ENCODE peak calls at places on chromosome 12, in six cellular contexts. M is psoas muscle, L is heart right ventricle, K is spleen, N is body of pancreas, W is A549. D is an unnamed sample.

GRCh38 chr12:7915911-7916403 is 20.0 kb downstream of the SLC2A3 start:
- DNase-seq in W (no peak), N (no peak), K (no peak), M (no peak), L (no peak), D (no peak)

GRCh38 chr12:88310069-88310468 is 168.0 kb downstream of the TMTC3 start:
- DNase-seq in M (no peak), N (no peak), K (no peak), L (no peak), W (no peak), D (no peak)

GRCh38 chr12:132151145-132151765 is 7.0 kb downstream of the NOC4L start:
- DNase-seq in K (no peak), L (peak), M (peak), W (no peak), N (no peak), D (no peak)

GRCh38 chr12:27781680-27782079 is 1.6 kb upstream of the MANSC4 start:
- DNase-seq in N (no peak), L (no peak), K (no peak), M (no peak), W (no peak), D (no peak)

GRCh38 chr12:127655691-127656090 is 611.3 kb upstream of the TMEM132C start:
- DNase-seq in W (no peak), M (no peak), N (no peak), K (no peak), L (no peak), D (peak)

GRCh38 chr12:28506271-28506670 is 316.0 kb downstream of the CCDC91 start:
- DNase-seq in L (no peak), W (no peak), M (no peak), K (no peak), N (no peak), D (no peak)

GRCh38 chr12:95739561-95740313 is 50.8 kb downstream of the NTN4 start:
- DNase-seq in K (peak), N (peak), M (peak), L (peak), W (no peak), D (no peak)

GRCh38 chr12:24920141-24920540 is 28.8 kb downstream of the BCAT1 start:
- DNase-seq in N (no peak), L (no peak), K (no peak), W (no peak), M (no peak), D (no peak)

GRCh38 chr12:45205165-45205825 is 10.6 kb upstream of the ANO6 start:
- DNase-seq in N (no peak), M (no peak), K (no peak), W (no peak), L (no peak), D (no peak)

GRCh38 chr12:51938744-51939143 is 12.8 kb upstream of the ACVR1B start:
- DNase-seq in L (no peak), K (no peak), W (no peak), N (no peak), M (no peak), D (no peak)

GRCh38 chr12:7716391-7716790 is 5.2 kb downstream of the DPPA3 start:
- DNase-seq in K (no peak), W (peak), N (no peak), M (no peak), L (no peak), D (no peak)

GRCh38 chr12:12008931-12009611 is 61.7 kb upstream of the BCL2L14 start:
- DNase-seq in W (no peak), N (no peak), M (no peak), L (no peak), K (no peak), D (no peak)

GRCh38 chr12:92745874-92746553 is 43.2 kb downstream of the PLEKHG7 start:
- DNase-seq in K (no peak), W (peak), L (peak), M (peak), N (peak), D (peak)

GRCh38 chr12:106255493-106255892 is 7.7 kb upstream of the CKAP4 start:
- DNase-seq in M (no peak), K (no peak), W (no peak), L (no peak), N (no peak), D (no peak)

GRCh38 chr12:132151766-132152410 is 7.6 kb downstream of the NOC4L start:
- DNase-seq in K (peak), W (no peak), M (peak), L (peak), N (no peak), D (no peak)

GRCh38 chr12:104524026-104524425 is 67.3 kb downstream of the CHST11 start:
- DNase-seq in K (no peak), L (no peak), W (no peak), N (no peak), M (no peak), D (no peak)

GRCh38 chr12:28939427-28939826 is 209.7 kb upstream of the FAR2 start:
- DNase-seq in W (no peak), K (no peak), N (no peak), M (no peak), L (no peak), D (no peak)

GRCh38 chr12:29012673-29013072 is 136.4 kb upstream of the FAR2 start:
- DNase-seq in K (no peak), M (no peak), W (no peak), L (no peak), N (no peak), D (no peak)

GRCh38 chr12:13559318-13559978 is 362.9 kb downstream of the EMP1 start:
- DNase-seq in W (no peak), M (no peak), N (peak), K (no peak), L (no peak), D (no peak)

GRCh38 chr12:128872303-128872702 is 19.0 kb downstream of the GLT1D1 start:
- DNase-seq in M (no peak), N (no peak), K (no peak), L (no peak), W (no peak), D (no peak)

GRCh38 chr12:23139026-23139425 is 514.1 kb downstream of the ETNK1 start:
- DNase-seq in L (no peak), N (no peak), W (no peak), K (no peak), M (no peak), D (no peak)

GRCh38 chr12:108911915-108912314 is 32.0 kb downstream of the DAO start:
- DNase-seq in W (no peak), N (no peak), L (no peak), M (no peak), K (no peak), D (no peak)

GRCh38 chr12:132172619-132173018 is 28.4 kb downstream of the NOC4L start:
- DNase-seq in K (peak), M (no peak), N (no peak), W (no peak), L (peak), D (no peak)

GRCh38 chr12:117857632-117858274 is 111.0 kb downstream of the KSR2 start:
- DNase-seq in M (no peak), L (no peak), W (peak), N (peak), K (no peak), D (no peak)

GRCh38 chr12:34402899-34403705 is 380.8 kb downstream of the ALG10 start:
- DNase-seq in M (peak), W (no peak), L (peak), N (peak), K (peak), D (no peak)

GRCh38 chr12:59472273-59472672 is 123.6 kb upstream of the SLC16A7 start:
- DNase-seq in W (no peak), K (no peak), N (no peak), L (no peak), M (no peak), D (no peak)

GRCh38 chr12:31118347-31118830 is 44.7 kb downstream of the DDX11 start:
- DNase-seq in M (no peak), N (no peak), L (no peak), W (peak), K (peak), D (no peak)

GRCh38 chr12:67469666-67470065 is 178.9 kb upstream of the DYRK2 start:
- DNase-seq in L (no peak), K (no peak), M (no peak), W (no peak), N (no peak), D (no peak)

GRCh38 chr12:82705774-82706173 is 19.1 kb downstream of the TMTC2 start:
- DNase-seq in N (no peak), W (no peak), K (no peak), L (no peak), M (no peak), D (no peak)

GRCh38 chr12:48978291-48978740 is at the start of gene WNT1:
- DNase-seq in N (peak), K (no peak), M (no peak), W (no peak), L (no peak), D (no peak)

GRCh38 chr12:109959411-109960093 is 36.6 kb downstream of the GIT2 start:
- DNase-seq in W (no peak), N (no peak), M (no peak), L (no peak), K (no peak), D (no peak)

GRCh38 chr12:82461393-82461792 is 103.1 kb downstream of the METTL25 start:
- DNase-seq in L (no peak), W (peak), M (no peak), K (no peak), N (no peak), D (no peak)

GRCh38 chr12:122834229-122834920 is 882 bp upstream of the HIP1R start:
- DNase-seq in N (peak), M (no peak), L (peak), K (peak), W (peak), D (no peak)

GRCh38 chr12:101027200-101027599 is 182.8 kb downstream of the SLC5A8 start:
- DNase-seq in M (no peak), N (no peak), W (no peak), K (no peak), L (no peak), D (no peak)

GRCh38 chr12:69583203-69583602 is 2.1 kb upstream of the CCT2 start:
- DNase-seq in M (no peak), W (no peak), L (no peak), K (no peak), N (no peak), D (no peak)

GRCh38 chr12:76878045-76878898 is 547 bp downstream of the CSRP2 start:
- DNase-seq in W (peak), M (peak), K (no peak), L (peak), N (peak), D (no peak)

GRCh38 chr12:45509621-45510020 is 219.9 kb upstream of the ARID2 start:
- DNase-seq in N (no peak), K (no peak), W (no peak), L (no peak), M (no peak), D (no peak)

GRCh38 chr12:22313276-22313995 is 21.1 kb downstream of the ST8SIA1 start:
- DNase-seq in W (no peak), K (no peak), M (no peak), N (no peak), L (no peak), D (no peak)

DNA sequence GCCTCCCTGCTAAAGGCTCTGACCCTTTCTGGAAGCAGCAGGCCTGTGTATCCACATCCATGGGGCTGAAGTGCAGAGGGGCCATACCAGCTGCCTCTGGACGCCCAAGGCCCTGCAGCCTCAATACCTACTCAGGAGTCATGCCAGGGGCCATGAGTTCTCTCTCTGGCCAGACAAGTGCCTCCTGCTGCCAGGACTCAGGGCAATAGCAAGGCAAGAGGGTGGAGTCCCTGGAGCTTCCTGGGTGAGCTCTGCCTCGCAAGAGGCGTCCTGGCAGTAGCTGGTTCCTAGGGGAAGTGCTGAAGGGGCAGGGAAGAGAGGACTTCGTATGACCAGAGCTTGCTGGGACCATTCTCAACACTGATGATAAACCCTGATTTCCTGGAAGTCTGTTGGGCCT is 10.9 kb upstream of the ENDOU start:
- DNase-seq in K (no peak), L (no peak), M (no peak), W (no peak), N (no peak), D (no peak)
- H3K27ac ChIP-seq in K (peak), L (peak), M (peak), W (no peak), N (peak), D (peak)

DNA sequence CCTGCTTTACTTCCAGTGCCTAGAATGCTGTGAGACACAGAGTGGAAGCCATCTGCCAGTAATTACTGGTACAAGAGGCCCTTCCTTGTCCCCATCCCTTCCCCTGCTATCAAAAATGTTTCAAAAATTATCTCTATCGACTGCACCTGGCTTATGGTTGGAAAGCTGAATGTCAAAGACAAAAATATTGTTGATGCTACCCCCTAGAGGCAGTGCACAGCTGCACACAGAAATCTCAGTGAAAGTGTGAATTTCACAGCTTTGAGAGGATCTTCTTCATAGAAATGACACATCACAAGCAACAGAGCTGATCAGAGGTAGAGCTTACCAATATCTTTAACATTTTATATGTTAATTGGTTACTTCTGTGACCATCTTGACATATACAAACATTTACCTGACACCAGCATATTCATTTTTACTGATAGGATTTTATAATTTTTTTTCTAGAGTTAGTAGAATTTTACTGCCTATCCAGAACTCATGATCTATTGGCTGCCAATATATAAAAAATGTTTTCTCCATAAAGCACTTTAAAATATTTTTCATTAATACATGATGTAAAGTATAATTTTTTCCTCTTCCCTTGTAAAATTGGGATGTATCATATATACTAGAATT is 138.0 kb downstream of the AACS start:
- DNase-seq in L (no peak), W (peak), N (no peak), K (no peak), M (no peak), D (no peak)
- TF ChIP-seq CTCF in L (peak), W (peak), N (peak), K (peak), M (no peak), D (peak)

GRCh38 chr12:93892431-93893210 is 215.4 kb downstream of the CRADD start:
- DNase-seq in N (peak), W (no peak), L (no peak), M (no peak), K (no peak), D (no peak)
- H3K4me3 ChIP-seq in N (no peak), W (no peak), L (no peak), M (peak), K (no peak), D (no peak)

DNA sequence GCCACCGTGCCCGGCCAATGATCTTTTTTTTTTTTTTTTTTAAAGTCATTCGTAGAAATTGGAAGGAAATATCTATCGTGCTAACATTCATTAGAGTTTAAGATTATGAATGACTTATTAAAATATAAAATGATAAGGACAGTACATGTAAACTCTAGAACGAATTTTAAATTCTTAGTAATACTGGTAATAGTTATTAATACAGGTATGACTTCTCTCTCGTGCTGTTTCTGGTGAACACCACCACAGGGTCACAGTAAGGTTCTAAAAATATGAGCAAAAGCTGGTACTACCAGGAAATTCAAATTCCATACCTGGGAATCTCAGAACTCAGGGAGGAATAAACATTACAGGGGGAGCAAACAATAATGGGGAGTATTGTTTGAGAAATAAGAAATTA is 26.2 kb downstream of the WNK1 start:
- DNase-seq in K (no peak), N (no peak), W (no peak), M (no peak), L (no peak), D (no peak)
- H3K27ac ChIP-seq in K (no peak), N (no peak), W (peak), M (peak), L (peak), D (no peak)

GRCh38 chr12:6494351-6494743 is 445 bp downstream of the NCAPD2 start:
- DNase-seq in N (no peak), L (no peak), M (no peak), K (no peak), W (no peak), D (no peak)
- TF ChIP-seq CTCF in N (no peak), L (no peak), M (no peak), K (no peak), W (no peak), D (no peak)

GRCh38 chr12:54019111-54019811 is 9.0 kb upstream of the HOXC6 start:
- DNase-seq in K (no peak), N (no peak), W (no peak), L (no peak), M (no peak), D (no peak)
- H3K4me3 ChIP-seq in K (no peak), N (no peak), W (no peak), L (no peak), M (peak), D (no peak)

GRCh38 chr12:74820324-74820723 is 282.7 kb downstream of the ATXN7L3B start:
- DNase-seq in L (no peak), K (no peak), N (no peak), M (no peak), W (no peak), D (no peak)
- H3K27ac ChIP-seq in L (no peak), K (no peak), N (no peak), M (no peak), W (no peak), D (no peak)

GRCh38 chr12:84070311-84070710 is 842.3 kb downstream of the SLC6A15 start:
- DNase-seq in W (no peak), M (peak), N (peak), K (no peak), L (peak), D (peak)
- TF ChIP-seq CTCF in W (no peak), M (no peak), N (no peak), K (no peak), L (no peak), D (no peak)